ENCODE peak calls at places on chromosomes 4 and X, in six cellular contexts. W, Z, E, M, K and H are unnamed samples.

GRCh38 chr4:22721189-22721588 is 28.5 kb downstream of the GBA3 start:
- DNase-seq in W (no peak), Z (no peak), E (no peak), M (no peak), K (no peak), H (no peak)

GRCh38 chrX:3603026-3603661 is 110.3 kb downstream of the PRKX start:
- DNase-seq in W (no peak), Z (no peak), E (peak), M (no peak), K (no peak), H (no peak)

GRCh38 chr4:169270156-169270809 is 473 bp downstream of the SH3RF1 start:
- DNase-seq in W (peak), Z (no peak), E (peak), M (no peak), K (no peak), H (no peak)

GRCh38 chr4:40256329-40256728 is 59.5 kb downstream of the RHOH start:
- DNase-seq in W (no peak), Z (no peak), E (no peak), M (no peak), K (no peak), H (no peak)

GRCh38 chrX:78024349-78025108 is 55.1 kb upstream of the PGAM4 start:
- DNase-seq in W (peak), Z (peak), E (peak), M (peak), K (no peak), H (peak)

GRCh38 chr4:189823611-189824010 is 117.1 kb upstream of the FRG1 start:
- DNase-seq in W (no peak), Z (no peak), E (no peak), M (no peak), K (no peak), H (no peak)

GRCh38 chrX:13837290-13837745 is 20.4 kb upstream of the GPM6B start:
- DNase-seq in W (no peak), Z (no peak), E (no peak), M (no peak), K (no peak), H (no peak)

GRCh38 chrX:39577206-39577605 is 520.6 kb downstream of the BCOR start:
- DNase-seq in W (no peak), Z (no peak), E (no peak), M (no peak), K (no peak), H (no peak)

GRCh38 chr4:2928242-2929155 is 34.7 kb downstream of the NOP14 start:
- DNase-seq in W (no peak), Z (no peak), E (no peak), M (no peak), K (no peak), H (no peak)

GRCh38 chr4:147975325-147975724 is 243.4 kb downstream of the ARHGAP10 start:
- DNase-seq in W (no peak), Z (no peak), E (no peak), M (peak), K (no peak), H (no peak)

GRCh38 chr4:21457086-21457840 is 491.3 kb downstream of the KCNIP4 start:
- DNase-seq in W (no peak), Z (no peak), E (no peak), M (no peak), K (no peak), H (no peak)
- TF ChIP-seq CEBPB in W (no peak), Z (no peak), E (no peak), M (no peak), K (no peak), H (no peak)

GRCh38 chrX:31265383-31265782 is 193.5 kb upstream of the FTHL17 start:
- DNase-seq in W (no peak), Z (no peak), E (no peak), M (no peak), K (no peak), H (peak)

GRCh38 chrX:31271615-31272471 is 200.0 kb upstream of the FTHL17 start:
- DNase-seq in W (no peak), Z (no peak), E (no peak), M (peak), K (no peak), H (no peak)

GRCh38 chrX:31268359-31268758 is 196.5 kb upstream of the FTHL17 start:
- DNase-seq in W (no peak), Z (no peak), E (no peak), M (peak), K (no peak), H (peak)

GRCh38 chrX:31269914-31270313 is 198.1 kb upstream of the FTHL17 start:
- DNase-seq in W (no peak), Z (no peak), E (no peak), M (no peak), K (no peak), H (no peak)

DNA sequence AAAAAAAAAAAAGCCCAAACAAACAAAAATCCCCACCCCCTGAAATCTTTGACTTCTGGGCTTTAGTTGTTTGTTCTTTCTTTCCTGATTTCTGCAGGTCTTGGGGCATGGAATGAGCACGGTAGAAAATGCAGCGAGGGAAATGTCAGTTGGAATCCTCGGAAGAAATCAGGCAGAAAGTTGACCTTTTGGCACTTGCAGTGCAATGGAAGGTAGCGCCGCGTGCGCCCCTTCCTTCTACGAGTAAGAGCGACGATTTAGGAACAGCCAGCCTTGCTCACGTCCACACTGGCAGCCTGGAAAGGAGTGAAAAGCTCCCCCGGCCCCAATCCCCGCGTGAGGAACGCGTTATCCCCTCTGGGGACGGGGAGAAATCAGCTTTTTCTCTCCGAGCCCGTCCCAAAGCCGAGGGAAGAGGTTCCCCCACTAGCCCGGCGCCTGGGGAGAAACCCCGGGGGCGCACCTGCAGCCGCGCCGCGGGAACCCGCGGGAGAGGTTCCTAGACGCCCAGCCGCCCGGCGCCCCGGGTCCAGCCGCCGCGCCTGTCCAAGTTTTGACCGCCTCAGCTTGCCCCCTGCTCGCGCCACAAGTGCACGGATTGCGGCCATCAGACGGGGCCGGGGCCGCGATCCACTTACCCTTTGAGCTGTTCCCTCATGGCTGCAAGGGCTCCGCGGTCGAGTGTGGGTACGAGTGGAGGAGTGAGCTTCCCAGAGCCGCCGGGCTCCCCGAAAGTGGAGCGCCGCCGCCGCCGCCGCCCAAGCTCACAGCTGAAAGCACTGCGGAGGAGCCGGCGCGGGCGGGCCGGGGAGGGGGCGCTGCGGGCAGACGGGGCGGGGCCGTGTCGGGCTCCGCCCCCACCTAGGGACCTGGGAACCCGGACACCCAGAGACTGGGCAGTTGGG is 194.6 kb upstream of the FTHL17 start:
- DNase-seq in W (peak), Z (no peak), E (no peak), M (no peak), K (no peak), H (peak)
- TF ChIP-seq CEBPB in W (no peak), Z (no peak), E (no peak), M (no peak), K (no peak), H (no peak)

GRCh38 chrX:96703379-96703778 is 18.7 kb downstream of the DIAPH2 start:
- DNase-seq in W (no peak), Z (no peak), E (no peak), M (no peak), K (no peak), H (no peak)
- TF ChIP-seq CEBPB in W (no peak), Z (no peak), E (no peak), M (no peak), K (no peak), H (no peak)

DNA sequence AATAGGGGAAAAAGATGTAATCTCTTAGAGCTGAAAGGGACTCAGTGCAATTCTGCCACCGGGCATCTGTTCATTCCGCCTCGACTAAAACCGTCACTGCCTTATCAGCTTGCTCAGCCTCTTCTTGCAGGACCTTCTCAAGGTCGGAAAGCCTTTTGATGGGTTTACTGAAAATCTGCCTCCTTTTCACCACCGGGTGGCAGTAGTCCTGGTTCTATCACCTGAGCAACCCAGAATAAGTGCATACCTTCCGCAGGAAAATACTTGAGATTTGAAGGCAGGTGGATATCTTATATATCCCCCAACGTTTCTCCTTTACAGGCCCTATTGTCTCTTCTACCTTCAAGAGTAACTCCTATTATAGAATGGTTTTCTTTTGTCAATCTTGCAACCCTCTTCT is 103.4 kb upstream of the PAK3 start:
- DNase-seq in W (peak), Z (no peak), E (peak), M (peak), K (no peak), H (peak)
- TF ChIP-seq CEBPB in W (no peak), Z (no peak), E (no peak), M (no peak), K (no peak), H (no peak)

DNA sequence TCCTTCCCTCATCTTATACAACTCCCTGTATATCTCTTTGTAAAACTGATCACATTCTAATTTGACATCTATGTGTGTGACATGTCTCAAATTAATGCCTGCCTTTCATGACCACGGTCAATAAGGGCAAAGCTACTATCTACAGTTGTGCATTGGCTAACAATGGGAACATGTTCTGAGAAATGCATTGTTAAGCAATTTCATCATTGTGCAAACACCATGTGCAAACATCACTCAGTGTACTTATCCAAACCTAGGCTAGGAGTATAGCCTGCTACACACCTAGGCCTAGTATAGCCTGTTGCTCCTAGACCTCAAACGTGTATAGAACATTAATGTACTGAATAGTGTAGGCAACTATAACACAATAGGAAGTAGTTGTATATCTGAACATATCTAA is 95.0 kb downstream of the BANK1 start:
- DNase-seq in W (no peak), Z (no peak), E (no peak), M (no peak), K (no peak), H (peak)
- TF ChIP-seq CEBPB in W (no peak), Z (no peak), E (peak), M (no peak), K (no peak), H (peak)

DNA sequence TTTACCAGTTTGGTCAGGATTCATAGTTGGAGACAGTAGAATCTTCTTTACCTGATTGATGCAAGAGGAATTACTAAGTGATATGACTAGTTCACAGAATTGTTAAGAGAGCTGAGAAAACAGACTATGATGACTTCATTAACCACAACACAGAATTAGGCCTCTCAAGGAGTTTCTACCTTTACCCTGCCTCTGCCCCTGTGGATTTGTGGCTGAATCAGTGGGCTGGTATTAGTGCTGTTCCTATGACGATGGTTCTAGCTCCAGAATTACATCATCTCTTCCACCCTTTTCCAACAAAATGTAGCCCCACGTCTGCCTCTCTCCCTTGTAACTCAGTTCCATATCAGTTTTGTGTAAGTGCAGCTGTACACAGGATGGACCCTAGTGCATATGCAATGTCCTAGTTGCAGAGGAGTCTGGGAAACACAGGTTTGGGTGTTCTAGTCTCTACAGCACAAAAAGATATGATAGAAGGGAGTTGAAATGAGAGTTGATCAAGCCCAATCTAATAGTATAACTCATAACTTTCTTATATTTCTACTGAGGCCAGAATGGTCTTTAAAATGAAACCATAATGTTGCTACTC is 99.3 kb downstream of the ANXA5 start:
- DNase-seq in W (no peak), Z (peak), E (no peak), M (peak), K (no peak), H (no peak)
- TF ChIP-seq CEBPB in W (no peak), Z (no peak), E (no peak), M (no peak), K (no peak), H (no peak)

DNA sequence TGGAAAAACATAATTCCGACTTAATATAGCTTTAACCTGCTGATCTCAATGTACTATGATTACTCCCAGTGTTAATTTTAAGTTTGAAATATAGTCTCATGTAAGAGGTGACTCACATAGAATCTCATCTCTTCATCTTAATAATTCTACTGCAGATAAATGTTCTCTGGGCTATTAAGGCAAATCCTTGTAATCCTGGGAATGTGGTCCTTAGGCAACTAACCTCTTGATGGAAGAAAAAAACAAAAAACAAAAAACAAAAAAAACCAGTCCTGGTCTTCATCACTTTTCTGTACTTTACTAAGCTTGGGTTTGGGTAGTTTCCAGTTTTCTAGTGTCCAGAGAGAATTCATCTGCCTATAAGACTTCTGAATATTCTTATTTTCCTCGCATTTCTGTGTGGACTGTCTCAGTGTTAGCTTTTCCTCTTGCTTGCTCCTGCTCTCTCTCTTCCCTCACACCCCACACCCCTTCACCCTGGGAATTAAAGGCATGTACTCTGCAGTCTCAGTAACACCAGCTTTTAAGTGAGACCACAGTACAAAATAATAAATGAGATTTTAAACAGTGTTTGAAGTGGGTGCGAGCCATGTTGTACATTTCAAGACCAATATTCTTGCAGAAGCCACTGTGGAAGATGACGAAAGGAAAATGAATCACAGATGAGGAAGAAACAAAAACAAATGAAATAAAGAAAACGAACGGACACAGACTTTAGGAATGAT is 51.7 kb downstream of the HAND2 start:
- DNase-seq in W (no peak), Z (no peak), E (no peak), M (peak), K (no peak), H (no peak)
- TF ChIP-seq CEBPB in W (no peak), Z (no peak), E (no peak), M (peak), K (no peak), H (no peak)

GRCh38 chr4:1631136-1631535 is 53.0 kb downstream of the FAM53A start:
- DNase-seq in W (no peak), Z (no peak), E (no peak), M (no peak), K (no peak), H (no peak)
- TF ChIP-seq CEBPB in W (no peak), Z (no peak), E (no peak), M (no peak), K (no peak), H (no peak)